ENCODE peak calls at places on chromosomes 13 and 19, in nine cellular contexts. A is body of pancreas; I is CD8-positive, alpha-beta T cell; F is fibroblast of lung; H is breast epithelium; V is PC-3; G is neural progenitor cell; B is adrenal gland; Q is colonic mucosa. P is an unnamed sample. For H3K9me3, the result is how much of the 10 kb centered on the place peaks cover.

GRCh38 chr13:51844862-51845573 is at the start of gene TMEM272:
- DNase-seq in A (peak), I (peak), F (peak), H (no peak), V (peak), G (peak), B (peak), Q (peak), P (peak)

GRCh38 chr13:114099918-114100445 is 32.4 kb downstream of the RASA3 start:
- DNase-seq in A (peak), I (no peak), F (peak), H (peak), V (peak), G (peak), B (no peak), Q (no peak), P (peak)

GRCh38 chr13:60282708-60283107 is 114.3 kb upstream of the TDRD3 start:
- DNase-seq in A (no peak), I (no peak), F (no peak), H (no peak), V (no peak), G (no peak), B (no peak), Q (no peak), P (no peak)

GRCh38 chr19:18775586-18776287 is 15.4 kb downstream of the COMP start:
- DNase-seq in A (no peak), I (no peak), F (peak), H (no peak), V (peak), G (no peak), B (peak), Q (no peak), P (peak)

GRCh38 chr13:90801621-90802020 is 545.9 kb upstream of the MIR17HG start:
- DNase-seq in A (no peak), I (no peak), F (no peak), H (no peak), V (no peak), G (peak), B (no peak), Q (no peak), P (no peak)

GRCh38 chr13:99151516-99151915 is 49.1 kb upstream of the UBAC2 start:
- DNase-seq in A (no peak), I (no peak), F (peak), H (no peak), V (peak), G (no peak), B (no peak), Q (no peak), P (no peak)

GRCh38 chr19:539429-540030 is 4.3 kb upstream of the GZMM start:
- DNase-seq in A (no peak), I (no peak), F (no peak), H (no peak), V (no peak), G (no peak), B (no peak), Q (no peak), P (no peak)

GRCh38 chr19:677201-677600 is 1.0 kb downstream of the FSTL3 start:
- DNase-seq in A (peak), I (no peak), F (peak), H (peak), V (peak), G (no peak), B (peak), Q (peak), P (peak)

GRCh38 chr13:30872685-30873443 is 33.2 kb upstream of the MEDAG start:
- DNase-seq in A (peak), I (no peak), F (peak), H (no peak), V (no peak), G (peak), B (peak), Q (no peak), P (peak)

GRCh38 chr19:7450243-7451223 is 38.3 kb downstream of the PEX11G start:
- DNase-seq in A (no peak), I (no peak), F (peak), H (no peak), V (peak), G (peak), B (no peak), Q (no peak), P (no peak)

GRCh38 chr19:10069046-10069445 is 17.1 kb upstream of the SHFL start:
- DNase-seq in A (no peak), I (no peak), F (no peak), H (no peak), V (peak), G (no peak), B (peak), Q (no peak), P (no peak)

GRCh38 chr19:14507704-14508246 is 10.4 kb downstream of the DNAJB1 start:
- DNase-seq in A (no peak), I (no peak), F (peak), H (no peak), V (peak), G (no peak), B (no peak), Q (no peak), P (no peak)

GRCh38 chr13:91078093-91078679 is 269.3 kb upstream of the MIR17HG start:
- DNase-seq in A (no peak), I (no peak), F (peak), H (no peak), V (peak), G (peak), B (no peak), Q (no peak), P (no peak)

GRCh38 chr13:43235028-43235427 is 211.6 kb downstream of the DNAJC15 start:
- DNase-seq in A (no peak), I (no peak), F (peak), H (no peak), V (no peak), G (no peak), B (no peak), Q (no peak), P (no peak)

GRCh38 chr13:92626274-92626673 is 600.3 kb upstream of the GPC6 start:
- DNase-seq in A (no peak), I (no peak), F (no peak), H (no peak), V (no peak), G (no peak), B (no peak), Q (no peak), P (no peak)

GRCh38 chr19:49421039-49421877 is 2.0 kb downstream of the PTH2 start:
- DNase-seq in A (peak), I (no peak), F (peak), H (no peak), V (peak), G (peak), B (peak), Q (peak), P (peak)

GRCh38 chr13:93235258-93236015 is 8.8 kb downstream of the GPC6 start:
- DNase-seq in A (no peak), I (no peak), F (peak), H (no peak), V (no peak), G (no peak), B (no peak), Q (no peak), P (no peak)

GRCh38 chr19:49057636-49058234 is at the start of gene CGB7:
- DNase-seq in A (peak), I (no peak), F (peak), H (no peak), V (peak), G (peak), B (peak), Q (peak), P (peak)

GRCh38 chr19:4234862-4235201 is 5.5 kb downstream of the EBI3 start:
- DNase-seq in A (no peak), I (no peak), F (no peak), H (no peak), V (no peak), G (no peak), B (no peak), Q (no peak), P (no peak)

GRCh38 chr19:35153701-35154534 is 617 bp upstream of the FXYD5 start:
- DNase-seq in A (peak), I (peak), F (peak), H (no peak), V (peak), G (peak), B (no peak), Q (peak), P (peak)

GRCh38 chr13:93328943-93329342 is 102.3 kb downstream of the GPC6 start:
- DNase-seq in A (no peak), I (no peak), F (no peak), H (no peak), V (no peak), G (no peak), B (no peak), Q (no peak), P (no peak)

GRCh38 chr13:23651887-23652286 is 81.7 kb downstream of the TNFRSF19 start:
- DNase-seq in A (no peak), I (no peak), F (no peak), H (no peak), V (no peak), G (no peak), B (no peak), Q (no peak), P (no peak)

GRCh38 chr19:2683430-2683995 is 19.0 kb downstream of the GNG7 start:
- DNase-seq in A (no peak), I (no peak), F (no peak), H (no peak), V (no peak), G (no peak), B (no peak), Q (no peak), P (no peak)

GRCh38 chr13:42970824-42971669 is 21.0 kb downstream of the EPSTI1 start:
- DNase-seq in A (peak), I (no peak), F (peak), H (no peak), V (peak), G (peak), B (peak), Q (peak), P (no peak)

GRCh38 chr13:60583196-60583908 is 186.3 kb downstream of the TDRD3 start:
- DNase-seq in A (no peak), I (no peak), F (peak), H (no peak), V (no peak), G (peak), B (no peak), Q (peak), P (no peak)

GRCh38 chr19:41811981-41812380 is 15.6 kb downstream of the CEACAM3 start:
- DNase-seq in A (no peak), I (no peak), F (no peak), H (no peak), V (no peak), G (no peak), B (no peak), Q (no peak), P (no peak)

GRCh38 chr13:32315255-32316029 is at the start of the genes BRCA2 and ZAR1L:
- DNase-seq in A (peak), I (peak), F (peak), H (peak), V (peak), G (peak), B (peak), Q (peak), P (peak)

GRCh38 chr13:95784161-95784880 is 107.4 kb downstream of the DNAJC3 start:
- DNase-seq in A (no peak), I (no peak), F (peak), H (no peak), V (peak), G (no peak), B (no peak), Q (no peak), P (no peak)
- TF ChIP-seq CTCF in A (no peak), I (no peak), F (no peak), H (no peak), V (no peak), G (no peak), B (no peak), Q (no peak), P (no peak)

DNA sequence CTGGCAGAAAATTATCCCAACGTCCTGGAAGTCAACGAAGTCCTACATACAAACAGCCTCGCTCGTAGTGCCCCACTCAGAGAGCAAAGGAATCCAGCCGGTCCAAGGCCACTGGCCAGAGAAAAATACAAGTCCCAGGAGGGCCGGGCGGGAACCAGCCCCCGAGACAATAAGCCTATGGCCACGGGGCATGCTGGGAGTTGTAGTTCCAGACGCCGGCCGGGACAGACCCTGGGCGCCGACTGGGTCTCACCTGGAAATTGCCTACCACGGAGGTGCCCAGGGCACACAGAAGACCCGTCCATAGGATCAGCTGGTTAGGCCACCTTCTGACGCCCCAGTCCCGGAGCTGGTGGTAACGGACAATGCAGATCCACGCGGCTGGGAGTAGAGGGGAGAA is 5.4 kb downstream of the TMEM150B start:
- DNase-seq in A (peak), I (no peak), F (peak), H (no peak), V (no peak), G (peak), B (peak), Q (no peak), P (peak)
- H3K4me3 ChIP-seq in A (no peak), I (no peak), F (no peak), H (no peak), V (no peak), G (peak), B (no peak), Q (no peak), P (no peak)

GRCh38 chr13:80862466-80862865 is 521.5 kb upstream of the SPRY2 start:
- DNase-seq in A (no peak), I (no peak), F (no peak), H (no peak), V (no peak), G (no peak), B (no peak), Q (no peak), P (no peak)

GRCh38 chr13:80858131-80858530 is 517.2 kb upstream of the SPRY2 start:
- DNase-seq in A (no peak), I (no peak), F (no peak), H (no peak), V (no peak), G (peak), B (no peak), Q (no peak), P (no peak)
- H3K9me3 ChIP-seq in A (under half), I (under half), F (under half), H (under half), V (under half), G (under half), B (under half), Q (under half), P (under half)

GRCh38 chr13:106967391-106967790 is 399.5 kb upstream of the ARGLU1 start:
- DNase-seq in A (no peak), I (no peak), F (no peak), H (no peak), V (no peak), G (no peak), B (no peak), Q (no peak), P (no peak)
- TF ChIP-seq CTCF in A (no peak), I (no peak), F (no peak), H (no peak), V (no peak), G (no peak), B (no peak), Q (no peak), P (no peak)

P was measured in heart left ventricle.